ENCODE peak calls at places on chromosomes 5 and 9, in six cellular contexts. One of them, this sample, is unnamed.
A peak's percentile ranks its signal among the peaks of the same experiment; 100 is the strongest.

GRCh38 chr9:31304576-31304975 is 1079.9 kb upstream of the ACO1 start:
- DNase-seq in heart right ventricle: no peak
- DNase-seq in fibroblast of gingiva: peak; percentile 5
- DNase-seq in SJSA1: no peak
- DNase-seq in mucosa of gallbladder: no peak
- DNase-seq in AG08396: no peak
- DNase-seq in this sample: peak; percentile 15

GRCh38 chr5:133859073-133859472 is 109.4 kb downstream of the C5orf15 start:
- DNase-seq in SJSA1: no peak
- DNase-seq in AG08396: no peak
- DNase-seq in mucosa of gallbladder: no peak
- DNase-seq in fibroblast of gingiva: no peak
- DNase-seq in heart right ventricle: no peak
- DNase-seq in this sample: no peak

GRCh38 chr5:110104728-110105127 is 415.0 kb downstream of the MAN2A1 start:
- DNase-seq in fibroblast of gingiva: peak; percentile 52
- DNase-seq in SJSA1: no peak
- DNase-seq in heart right ventricle: no peak
- DNase-seq in mucosa of gallbladder: no peak
- DNase-seq in AG08396: no peak
- DNase-seq in this sample: no peak

GRCh38 chr9:13967011-13967410 is 346.9 kb downstream of the NFIB start:
- DNase-seq in mucosa of gallbladder: no peak
- DNase-seq in fibroblast of gingiva: no peak
- DNase-seq in heart right ventricle: no peak
- DNase-seq in AG08396: no peak
- DNase-seq in SJSA1: no peak
- DNase-seq in this sample: no peak

GRCh38 chr9:503881-504852 is 289.5 kb downstream of the DOCK8 start:
- DNase-seq in fibroblast of gingiva: peak; percentile 38
- DNase-seq in SJSA1: peak; percentile 40
- DNase-seq in mucosa of gallbladder: peak; percentile 73
- DNase-seq in AG08396: peak; percentile 90
- DNase-seq in heart right ventricle: peak; percentile 82
- DNase-seq in this sample: peak; percentile 12

GRCh38 chr9:68533678-68534077 is 7.0 kb downstream of the TMEM252 start:
- DNase-seq in SJSA1: no peak
- DNase-seq in fibroblast of gingiva: no peak
- DNase-seq in heart right ventricle: no peak
- DNase-seq in mucosa of gallbladder: no peak
- DNase-seq in AG08396: no peak
- DNase-seq in this sample: no peak

GRCh38 chr9:116275418-116276295 is 122.1 kb downstream of the PAPPA start:
- DNase-seq in fibroblast of gingiva: no peak
- DNase-seq in SJSA1: peak; percentile 49
- DNase-seq in mucosa of gallbladder: no peak
- DNase-seq in AG08396: no peak
- DNase-seq in heart right ventricle: no peak
- DNase-seq in this sample: no peak

GRCh38 chr5:151742870-151743294 is 15.5 kb downstream of the ATOX1 start:
- DNase-seq in SJSA1: peak; percentile 83
- DNase-seq in heart right ventricle: peak; percentile 22
- DNase-seq in AG08396: peak; percentile 53
- DNase-seq in fibroblast of gingiva: peak; percentile 45
- DNase-seq in mucosa of gallbladder: peak; percentile 34
- DNase-seq in this sample: no peak

GRCh38 chr5:179348833-179349232 is 3.6 kb upstream of the ADAMTS2 start:
- DNase-seq in mucosa of gallbladder: no peak
- DNase-seq in AG08396: no peak
- DNase-seq in SJSA1: no peak
- DNase-seq in fibroblast of gingiva: no peak
- DNase-seq in heart right ventricle: no peak
- DNase-seq in this sample: no peak

GRCh38 chr5:110268283-110268682 is 458.2 kb downstream of the TMEM232 start:
- DNase-seq in AG08396: no peak
- DNase-seq in fibroblast of gingiva: no peak
- DNase-seq in mucosa of gallbladder: no peak
- DNase-seq in SJSA1: no peak
- DNase-seq in heart right ventricle: no peak
- DNase-seq in this sample: no peak

GRCh38 chr9:137095664-137096517 is 9.1 kb downstream of the MAN1B1 start:
- DNase-seq in heart right ventricle: no peak
- DNase-seq in fibroblast of gingiva: no peak
- DNase-seq in SJSA1: no peak
- DNase-seq in AG08396: no peak
- DNase-seq in mucosa of gallbladder: no peak
- DNase-seq in this sample: no peak

GRCh38 chr5:67065237-67065636 is 131.4 kb downstream of the CD180 start:
- DNase-seq in AG08396: no peak
- DNase-seq in SJSA1: no peak
- DNase-seq in heart right ventricle: no peak
- DNase-seq in fibroblast of gingiva: no peak
- DNase-seq in mucosa of gallbladder: no peak
- DNase-seq in this sample: no peak

GRCh38 chr5:141492168-141492885 is 3.4 kb downstream of the PCDHGC5 start:
- DNase-seq in mucosa of gallbladder: no peak
- DNase-seq in heart right ventricle: no peak
- DNase-seq in SJSA1: no peak
- DNase-seq in fibroblast of gingiva: no peak
- DNase-seq in AG08396: no peak
- DNase-seq in this sample: no peak

GRCh38 chr9:34580358-34580757 is 9.2 kb downstream of the CNTFR start:
- DNase-seq in AG08396: no peak
- DNase-seq in SJSA1: no peak
- DNase-seq in fibroblast of gingiva: no peak
- DNase-seq in mucosa of gallbladder: no peak
- DNase-seq in heart right ventricle: no peak
- DNase-seq in this sample: no peak

GRCh38 chr9:124472770-124473169 is 22.5 kb downstream of the ADGRD2 start:
- DNase-seq in AG08396: no peak
- DNase-seq in fibroblast of gingiva: no peak
- DNase-seq in mucosa of gallbladder: no peak
- DNase-seq in SJSA1: no peak
- DNase-seq in heart right ventricle: no peak
- DNase-seq in this sample: no peak

GRCh38 chr5:171549259-171549658 is 129.8 kb downstream of the FGF18 start:
- DNase-seq in heart right ventricle: no peak
- DNase-seq in SJSA1: no peak
- DNase-seq in AG08396: no peak
- DNase-seq in mucosa of gallbladder: no peak
- DNase-seq in fibroblast of gingiva: no peak
- DNase-seq in this sample: no peak

GRCh38 chr9:125440411-125440810 is 178.8 kb downstream of the GAPVD1 start:
- DNase-seq in heart right ventricle: no peak
- DNase-seq in AG08396: no peak
- DNase-seq in SJSA1: no peak
- DNase-seq in fibroblast of gingiva: no peak
- DNase-seq in mucosa of gallbladder: no peak
- DNase-seq in this sample: no peak

GRCh38 chr5:102863764-102864560 is 108.9 kb downstream of the PAM start:
- DNase-seq in fibroblast of gingiva: no peak
- DNase-seq in mucosa of gallbladder: no peak
- DNase-seq in heart right ventricle: no peak
- DNase-seq in AG08396: no peak
- DNase-seq in SJSA1: no peak
- DNase-seq in this sample: no peak

GRCh38 chr5:64161420-64161819 is 4.2 kb upstream of the RNF180 start:
- DNase-seq in fibroblast of gingiva: no peak
- DNase-seq in heart right ventricle: no peak
- DNase-seq in SJSA1: no peak
- DNase-seq in mucosa of gallbladder: no peak
- DNase-seq in AG08396: no peak
- DNase-seq in this sample: no peak

GRCh38 chr5:16304846-16305245 is 125.3 kb upstream of the MARCHF11 start:
- DNase-seq in fibroblast of gingiva: no peak
- DNase-seq in SJSA1: no peak
- DNase-seq in heart right ventricle: no peak
- DNase-seq in AG08396: peak; percentile 5
- DNase-seq in mucosa of gallbladder: no peak
- DNase-seq in this sample: peak; percentile 3

GRCh38 chr9:79812507-79813261 is 240.9 kb downstream of the TLE4 start:
- DNase-seq in SJSA1: no peak
- DNase-seq in AG08396: no peak
- DNase-seq in fibroblast of gingiva: no peak
- DNase-seq in mucosa of gallbladder: no peak
- DNase-seq in heart right ventricle: no peak
- DNase-seq in this sample: no peak

GRCh38 chr9:136238342-136238732 is 7.3 kb downstream of the QSOX2 start:
- DNase-seq in AG08396: no peak
- DNase-seq in mucosa of gallbladder: no peak
- DNase-seq in heart right ventricle: no peak
- DNase-seq in fibroblast of gingiva: no peak
- DNase-seq in SJSA1: no peak
- DNase-seq in this sample: no peak

GRCh38 chr5:5342784-5343183 is 79.7 kb upstream of the ICE1 start:
- DNase-seq in fibroblast of gingiva: no peak
- DNase-seq in mucosa of gallbladder: no peak
- DNase-seq in AG08396: no peak
- DNase-seq in heart right ventricle: no peak
- DNase-seq in SJSA1: no peak
- DNase-seq in this sample: no peak

GRCh38 chr5:172550096-172550765 is 90.8 kb upstream of the NEURL1B start:
- DNase-seq in fibroblast of gingiva: no peak
- DNase-seq in SJSA1: no peak
- DNase-seq in AG08396: no peak
- DNase-seq in heart right ventricle: no peak
- DNase-seq in mucosa of gallbladder: no peak
- DNase-seq in this sample: no peak

GRCh38 chr5:35091734-35092133 is 44.0 kb upstream of the AGXT2 start:
- DNase-seq in SJSA1: no peak
- DNase-seq in mucosa of gallbladder: no peak
- DNase-seq in heart right ventricle: no peak
- DNase-seq in AG08396: no peak
- DNase-seq in fibroblast of gingiva: no peak
- DNase-seq in this sample: no peak

GRCh38 chr5:56039985-56040384 is 45.2 kb upstream of the IL6ST start:
- DNase-seq in SJSA1: no peak
- DNase-seq in heart right ventricle: no peak
- DNase-seq in AG08396: peak; percentile 56
- DNase-seq in fibroblast of gingiva: no peak
- DNase-seq in mucosa of gallbladder: no peak
- DNase-seq in this sample: no peak

GRCh38 chr5:181151146-181151545 is 3.8 kb downstream of the OR2V2 start:
- DNase-seq in heart right ventricle: no peak
- DNase-seq in AG08396: peak; percentile 29
- DNase-seq in fibroblast of gingiva: no peak
- DNase-seq in SJSA1: no peak
- DNase-seq in mucosa of gallbladder: no peak
- DNase-seq in this sample: no peak

GRCh38 chr9:14433841-14434511 is 120.0 kb upstream of the NFIB start:
- DNase-seq in SJSA1: no peak
- DNase-seq in AG08396: peak; percentile 24
- DNase-seq in heart right ventricle: peak; percentile 27
- DNase-seq in fibroblast of gingiva: peak; percentile 72
- DNase-seq in mucosa of gallbladder: no peak
- DNase-seq in this sample: peak; percentile 40

This sample was measured in stromal cell of bone marrow.